ENCODE peak calls at places on chromosomes 6 and 20, in four cellular contexts. F is foreskin fibroblast; J is GM03348; B is activated T-cell treated with anti-CD3 and anti-CD28 coated beads, Interleukin-2, amount 50 U/mL, for 72 hours. R is an unnamed sample.

GRCh38 chr6:105209950-105210706 is 30.3 kb upstream of the POPDC3 start:
- DNase-seq in B (no peak), J (peak; percentile 72), F (peak; percentile 79), R (no peak)

GRCh38 chr6:36969240-36969691 is 14.7 kb downstream of the PI16 start:
- DNase-seq in J (no peak), F (no peak), B (no peak), R (no peak)

GRCh38 chr6:21587182-21587924 is 6.2 kb upstream of the SOX4 start:
- DNase-seq in J (peak; percentile 73), F (peak; percentile 37), B (peak; percentile 35), R (peak; percentile 34)

GRCh38 chr6:47195251-47195650 is 114.5 kb downstream of the TNFRSF21 start:
- DNase-seq in J (no peak), F (peak; percentile 13), B (no peak), R (no peak)

GRCh38 chr6:109308018-109308492 is 74.2 kb downstream of the CD164 start:
- DNase-seq in F (peak; percentile 88), B (peak; percentile 69), J (peak; percentile 84), R (no peak)

GRCh38 chr20:48802216-48802615 is 25.6 kb downstream of the PREX1 start:
- DNase-seq in F (no peak), B (no peak), J (no peak), R (no peak)

GRCh38 chr6:93721386-93722048 is 302.2 kb upstream of the EPHA7 start:
- DNase-seq in J (no peak), B (no peak), F (peak; percentile 6), R (no peak)

GRCh38 chr6:40917603-40918002 is 121.4 kb downstream of the UNC5CL start:
- DNase-seq in B (no peak), J (no peak), F (no peak), R (no peak)

GRCh38 chr6:89786970-89787369 is 32.6 kb downstream of the MDN1 start:
- DNase-seq in B (no peak), J (no peak), F (no peak), R (no peak)

GRCh38 chr6:138440758-138441362 is 36.8 kb downstream of the HEBP2 start:
- DNase-seq in B (no peak), F (no peak), J (no peak), R (no peak)

GRCh38 chr20:38982291-38982690 is 20.1 kb downstream of the DHX35 start:
- DNase-seq in F (no peak), B (no peak), J (no peak), R (no peak)

GRCh38 chr6:125792680-125793079 is 1.9 kb downstream of the NCOA7 start:
- DNase-seq in J (peak; percentile 19), F (no peak), B (no peak), R (no peak)

GRCh38 chr6:54291738-54292137 is 16.5 kb upstream of the TINAG start:
- DNase-seq in J (peak; percentile 19), B (no peak), F (peak; percentile 67), R (peak; percentile 20)

GRCh38 chr6:170289108-170289931 is 1.6 kb downstream of the DLL1 start:
- DNase-seq in B (peak; percentile 31), J (no peak), F (no peak), R (peak; percentile 45)

GRCh38 chr20:25272223-25273000 is 24.5 kb downstream of the PYGB start:
- DNase-seq in B (no peak), F (no peak), J (no peak), R (no peak)

GRCh38 chr6:129685640-129686031 is 24.3 kb downstream of the ARHGAP18 start:
- DNase-seq in J (no peak), F (no peak), B (no peak), R (no peak)

GRCh38 chr6:85357651-85358050 is 92.2 kb upstream of the NT5E start:
- DNase-seq in B (no peak), F (no peak), J (no peak), R (no peak)

GRCh38 chr20:4029505-4030467 is 14.4 kb upstream of the RNF24 start:
- DNase-seq in F (no peak), B (no peak), J (no peak), R (no peak)

GRCh38 chr6:136723780-136724179 is 68.5 kb downstream of the MAP3K5 start:
- DNase-seq in F (no peak), J (no peak), B (peak; percentile 24), R (no peak)

GRCh38 chr6:45477278-45477677 is 99.5 kb upstream of the SUPT3H start:
- DNase-seq in F (no peak), J (no peak), B (no peak), R (no peak)

GRCh38 chr6:83741089-83741488 is 32.2 kb upstream of the SNAP91 start:
- DNase-seq in J (no peak), B (no peak), F (no peak), R (no peak)

GRCh38 chr6:70864404-70864803 is 92.5 kb downstream of the B3GAT2 start:
- DNase-seq in F (no peak), B (no peak), J (no peak), R (no peak)

R was measured in GM13976.